ENCODE peak calls at places on chromosome 11, in seven cellular contexts. X is stimulated activated naive CD8-positive, alpha-beta T cell treated with anti-CD3 and anti-CD28 coated beads, Interleukin-15, Interleukin-2, amounts not matched to agents 100 U/mL and 50 U/mL, for 24 hours; S is cardiac muscle cell; G is memory B cell; T is prostate gland; O is NCI-H774; U is stimulated activated CD4-positive, alpha-beta T cell treated with anti-CD3 and anti-CD28 coated beads, Interleukin-1b, Interleukin-23, amount 100 ng/mL, for 4 hours. Q is an unnamed sample.

GRCh38 chr11:68890490-68891231 is 13.0 kb downstream of the MRPL21 start:
- DNase-seq in X (no peak), S (peak; percentile 80), G (no peak), T (peak; percentile 94), O (no peak), U (no peak), Q (no peak)

GRCh38 chr11:12075291-12075690 is 35.1 kb upstream of the MICAL2 start:
- DNase-seq in X (no peak), S (no peak), G (no peak), T (no peak), O (no peak), U (no peak), Q (no peak)

GRCh38 chr11:64059339-64060176 is 23.8 kb downstream of the FLRT1 start:
- DNase-seq in X (no peak), S (no peak), G (no peak), T (no peak), O (no peak), U (no peak), Q (no peak)

GRCh38 chr11:110907629-110908028 is 195.4 kb upstream of the ARHGAP20 start:
- DNase-seq in X (no peak), S (peak; percentile 93), G (no peak), T (peak; percentile 12), O (no peak), U (no peak), Q (peak; percentile 3)

GRCh38 chr11:36455658-36456111 is 54.4 kb downstream of the TRAF6 start:
- DNase-seq in X (no peak), S (peak; percentile 98), G (no peak), T (no peak), O (no peak), U (no peak), Q (no peak)

GRCh38 chr11:86931965-86932332 is 23.2 kb downstream of the FZD4 start:
- DNase-seq in X (peak; percentile 7), S (peak; percentile 42), G (no peak), T (no peak), O (no peak), U (no peak), Q (no peak)

GRCh38 chr11:5608778-5609177 is 12.3 kb downstream of the TRIM6 start:
- DNase-seq in X (no peak), S (peak; percentile 57), G (no peak), T (no peak), O (no peak), U (no peak), Q (no peak)

GRCh38 chr11:133506023-133506422 is 26.3 kb downstream of the OPCML start:
- DNase-seq in X (no peak), S (no peak), G (no peak), T (no peak), O (no peak), U (no peak), Q (no peak)

GRCh38 chr11:82960000-82960778 is 58.7 kb downstream of the DDIAS start:
- DNase-seq in X (no peak), S (no peak), G (no peak), T (no peak), O (no peak), U (peak; percentile 33), Q (peak; percentile 71)